ENCODE peak calls at places on chromosome 3, in seven cellular contexts. N is B cell, I is colonic mucosa, Q is mesothelial cell of epicardium, B is psoas muscle, F is neural crest cell, P is HFF-Myc. Z is an unnamed sample.

GRCh38 chr3:81920805-81921204 is 159.4 kb upstream of the GBE1 start:
- DNase-seq in N (no peak), I (no peak), Q (no peak), B (no peak), F (no peak), P (peak; percentile 89), Z (no peak)

GRCh38 chr3:158789592-158789991 is 12.3 kb upstream of the MFSD1 start:
- DNase-seq in N (no peak), I (no peak), Q (no peak), B (no peak), F (no peak), P (no peak), Z (no peak)

GRCh38 chr3:183391460-183391859 is 37.0 kb downstream of the MCF2L2 start:
- DNase-seq in N (no peak), I (no peak), Q (no peak), B (no peak), F (no peak), P (no peak), Z (no peak)

GRCh38 chr3:115146032-115146417 is 1.1 kb downstream of the ZBTB20 start:
- DNase-seq in N (no peak), I (peak; percentile 56), Q (no peak), B (peak; percentile 22), F (peak; percentile 22), P (no peak), Z (no peak)

GRCh38 chr3:186220886-186221285 is 112.0 kb upstream of the ETV5 start:
- DNase-seq in N (no peak), I (no peak), Q (no peak), B (peak; percentile 67), F (no peak), P (no peak), Z (no peak)

GRCh38 chr3:17494117-17494809 is 248.2 kb downstream of the TBC1D5 start:
- DNase-seq in N (no peak), I (no peak), Q (no peak), B (peak; percentile 6), F (no peak), P (no peak), Z (peak; percentile 58)

GRCh38 chr3:170425491-170426239 is 7.0 kb downstream of the CLDN11 start:
- DNase-seq in N (no peak), I (no peak), Q (no peak), B (no peak), F (peak; percentile 50), P (no peak), Z (no peak)

GRCh38 chr3:182621435-182622240 is 171.7 kb upstream of the ATP11B start:
- DNase-seq in N (no peak), I (no peak), Q (no peak), B (no peak), F (no peak), P (no peak), Z (no peak)

GRCh38 chr3:187963003-187963676 is 190.8 kb upstream of the LPP start:
- DNase-seq in N (no peak), I (no peak), Q (no peak), B (no peak), F (no peak), P (no peak), Z (no peak)

GRCh38 chr3:129794319-129795201 is 99.0 kb downstream of the TMCC1 start:
- DNase-seq in N (no peak), I (peak; percentile 74), Q (peak; percentile 45), B (no peak), F (peak; percentile 2), P (no peak), Z (peak; percentile 56)

GRCh38 chr3:44117239-44117638 is 124.4 kb upstream of the TOPAZ1 start:
- DNase-seq in N (no peak), I (no peak), Q (no peak), B (no peak), F (no peak), P (no peak), Z (no peak)

GRCh38 chr3:115634052-115634451 is 10.7 kb downstream of the GAP43 start:
- DNase-seq in N (no peak), I (no peak), Q (no peak), B (no peak), F (no peak), P (no peak), Z (no peak)

GRCh38 chr3:127441764-127442163 is 148.8 kb downstream of the TPRA1 start:
- DNase-seq in N (no peak), I (no peak), Q (peak; percentile 7), B (no peak), F (no peak), P (no peak), Z (no peak)

GRCh38 chr3:187955076-187955952 is 198.6 kb upstream of the LPP start:
- DNase-seq in N (no peak), I (peak; percentile 22), Q (no peak), B (peak; percentile 43), F (no peak), P (no peak), Z (no peak)

GRCh38 chr3:45165497-45166282 is 19.5 kb upstream of the CDCP1 start:
- DNase-seq in N (no peak), I (no peak), Q (no peak), B (no peak), F (no peak), P (no peak), Z (no peak)

GRCh38 chr3:115186351-115187148 is 39.5 kb upstream of the ZBTB20 start:
- DNase-seq in N (no peak), I (no peak), Q (no peak), B (no peak), F (no peak), P (no peak), Z (no peak)

GRCh38 chr3:112360574-112360973 is 27.6 kb downstream of the CD200 start:
- DNase-seq in N (no peak), I (no peak), Q (no peak), B (peak; percentile 23), F (no peak), P (no peak), Z (no peak)

GRCh38 chr3:187360523-187361060 is 7.6 kb upstream of the RTP4 start:
- DNase-seq in N (no peak), I (no peak), Q (no peak), B (no peak), F (no peak), P (no peak), Z (no peak)

GRCh38 chr3:188227442-188227841 is 73.5 kb downstream of the LPP start:
- DNase-seq in N (no peak), I (no peak), Q (no peak), B (no peak), F (no peak), P (no peak), Z (no peak)

GRCh38 chr3:16119887-16120286 is 54.6 kb upstream of the GALNT15 start:
- DNase-seq in N (no peak), I (no peak), Q (no peak), B (no peak), F (no peak), P (no peak), Z (no peak)

GRCh38 chr3:169686874-169687273 is 23.4 kb upstream of the MECOM start:
- DNase-seq in N (no peak), I (no peak), Q (no peak), B (no peak), F (no peak), P (no peak), Z (no peak)

GRCh38 chr3:127959873-127960272 is 44.8 kb downstream of the KBTBD12 start:
- DNase-seq in N (no peak), I (peak; percentile 35), Q (peak; percentile 50), B (no peak), F (peak; percentile 24), P (no peak), Z (no peak)

GRCh38 chr3:174863488-174863887 is 4.4 kb downstream of the NAALADL2 start:
- DNase-seq in N (no peak), I (no peak), Q (no peak), B (no peak), F (no peak), P (no peak), Z (no peak)

GRCh38 chr3:36489106-36489505 is 108.8 kb downstream of the STAC start:
- DNase-seq in N (no peak), I (no peak), Q (no peak), B (no peak), F (no peak), P (no peak), Z (no peak)

GRCh38 chr3:10570196-10570946 is 65.0 kb upstream of the ATP2B2 start:
- DNase-seq in N (no peak), I (no peak), Q (no peak), B (no peak), F (no peak), P (no peak), Z (no peak)

GRCh38 chr3:139561959-139562676 is 22.6 kb upstream of the RBP1 start:
- DNase-seq in N (no peak), I (peak; percentile 41), Q (no peak), B (no peak), F (peak; percentile 34), P (peak; percentile 6), Z (peak; percentile 53)

GRCh38 chr3:52299815-52300611 is 12.4 kb downstream of the GLYCTK start:
- DNase-seq in N (no peak), I (no peak), Q (no peak), B (no peak), F (peak; percentile 20), P (no peak), Z (no peak)

GRCh38 chr3:140715035-140715434 is 37.2 kb downstream of the TRIM42 start:
- DNase-seq in N (no peak), I (peak; percentile 43), Q (no peak), B (no peak), F (no peak), P (no peak), Z (no peak)

GRCh38 chr3:183252973-183253363 is at the start of gene B3GNT5:
- DNase-seq in N (no peak), I (peak; percentile 92), Q (no peak), B (peak; percentile 49), F (no peak), P (no peak), Z (no peak)

DNA sequence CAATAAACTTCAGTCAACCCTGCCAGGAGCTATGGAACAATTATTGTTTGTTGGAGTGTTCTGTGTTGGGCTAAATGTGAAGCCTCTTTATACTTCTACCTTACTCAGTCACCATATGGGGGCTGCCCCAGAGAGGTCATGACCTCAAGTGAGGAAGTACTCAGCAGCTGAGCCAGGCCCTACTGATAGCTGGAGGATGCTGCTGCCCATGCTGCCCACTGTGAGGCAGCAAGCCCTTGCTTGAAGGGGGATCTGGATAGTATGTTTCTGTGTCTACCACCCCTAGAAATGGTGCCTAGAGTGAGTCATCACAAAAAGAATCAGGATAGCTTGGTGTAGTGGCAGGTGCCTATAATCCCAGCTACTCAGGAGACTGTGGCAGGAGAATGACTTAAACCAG is 4.5 kb upstream of the RPL24 start:
- DNase-seq in N (no peak), I (no peak), Q (no peak), B (no peak), F (no peak), P (no peak), Z (no peak)
- TF ChIP-seq CTCF in N (no peak), I (no peak), Q (no peak), B (no peak), F (no peak), P (no peak), Z (no peak)

GRCh38 chr3:42898896-42899675 is 6.9 kb upstream of the ZNF662 start:
- DNase-seq in N (no peak), I (no peak), Q (no peak), B (no peak), F (no peak), P (peak; percentile 31), Z (no peak)
- TF ChIP-seq CTCF in N (no peak), I (no peak), Q (no peak), B (no peak), F (no peak), P (peak; percentile 11), Z (no peak)

GRCh38 chr3:100144255-100144866 is 30.1 kb upstream of the FILIP1L start:
- DNase-seq in N (no peak), I (no peak), Q (no peak), B (no peak), F (no peak), P (no peak), Z (no peak)
- TF ChIP-seq CTCF in N (no peak), I (no peak), Q (no peak), B (no peak), F (no peak), P (no peak), Z (no peak)

GRCh38 chr3:194964809-194965208 is 279.1 kb downstream of the FAM43A start:
- DNase-seq in N (no peak), I (no peak), Q (peak; percentile 24), B (no peak), F (no peak), P (no peak), Z (no peak)
- TF ChIP-seq CTCF in N (no peak), I (no peak), Q (no peak), B (no peak), F (no peak), P (no peak), Z (no peak)

Z was measured in glutamatergic neuron.